ENCODE peak calls at places on chromosomes 7 and 10, in four cellular contexts. G is effector memory CD8-positive, alpha-beta T cell; Z is HFF-Myc; C is SHP77. R is an unnamed sample.

GRCh38 chr7:28211006-28211405 is 30.4 kb upstream of the JAZF1 start:
- DNase-seq in Z (no peak), C (no peak), G (no peak), R (no peak)

GRCh38 chr7:92586403-92586802 is 3.8 kb downstream of the FAM133B start:
- DNase-seq in G (no peak), C (no peak), Z (no peak), R (no peak)

GRCh38 chr10:118873080-118873737 is 118.4 kb upstream of the CACUL1 start:
- DNase-seq in C (no peak), G (no peak), Z (no peak), R (no peak)

GRCh38 chr7:4797858-4798705 is 22.7 kb downstream of the AP5Z1 start:
- DNase-seq in G (peak), Z (no peak), C (peak), R (peak)

GRCh38 chr10:10798021-10798420 is 219.7 kb upstream of the CELF2 start:
- DNase-seq in Z (no peak), C (no peak), G (no peak), R (no peak)

GRCh38 chr10:780536-781524 is 91.4 kb upstream of the DIP2C start:
- DNase-seq in Z (no peak), C (no peak), G (no peak), R (no peak)

GRCh38 chr10:110840225-110840922 is 31.4 kb upstream of the PDCD4 start:
- DNase-seq in Z (no peak), C (no peak), G (no peak), R (peak)

GRCh38 chr10:16891375-16892313 is 74.4 kb upstream of the RSU1 start:
- DNase-seq in Z (no peak), G (peak), C (peak), R (peak)

GRCh38 chr7:24874791-24875190 is 105.2 kb downstream of the OSBPL3 start:
- DNase-seq in G (no peak), C (no peak), Z (no peak), R (no peak)